ENCODE peak calls at places on chromosome 10, in five cellular contexts. T is nephron progenitor cell, A is DMS79, N is T1000, L is iPS-NIHi11. Z is an unnamed sample.

GRCh38 chr10:86388119-86388704 is 21.6 kb upstream of the GRID1 start:
- DNase-seq in T (no peak), A (no peak), N (no peak), L (no peak), Z (peak; percentile 52)

GRCh38 chr10:25175527-25176420 is 973 bp downstream of the GPR158 start:
- DNase-seq in T (peak; percentile 61), A (peak; percentile 19), N (peak; percentile 12), L (peak; percentile 49), Z (peak; percentile 59)

GRCh38 chr10:21048086-21048485 is 151.0 kb upstream of the NEBL start:
- DNase-seq in T (no peak), A (no peak), N (no peak), L (no peak), Z (no peak)

GRCh38 chr10:132899054-132899750 is 43.2 kb downstream of the CFAP46 start:
- DNase-seq in T (no peak), A (no peak), N (no peak), L (no peak), Z (no peak)

GRCh38 chr10:44512345-44513095 is 127.6 kb upstream of the CXCL12 start:
- DNase-seq in T (no peak), A (no peak), N (no peak), L (no peak), Z (no peak)

GRCh38 chr10:71666607-71667373 is 52.8 kb downstream of the C10orf105 start:
- DNase-seq in T (peak; percentile 66), A (no peak), N (no peak), L (peak; percentile 60), Z (no peak)

GRCh38 chr10:24469993-24470392 is 253.7 kb downstream of the ARHGAP21 start:
- DNase-seq in T (no peak), A (peak; percentile 3), N (no peak), L (no peak), Z (no peak)

GRCh38 chr10:63133787-63134557 is 844 bp downstream of the NRBF2 start:
- DNase-seq in T (no peak), A (no peak), N (no peak), L (no peak), Z (no peak)

GRCh38 chr10:109773818-109774440 is 149.4 kb downstream of the XPNPEP1 start:
- DNase-seq in T (no peak), A (no peak), N (no peak), L (peak; percentile 50), Z (no peak)

GRCh38 chr10:74982634-74982982 is 128.8 kb upstream of the SAMD8 start:
- DNase-seq in T (no peak), A (no peak), N (no peak), L (no peak), Z (no peak)

GRCh38 chr10:119393019-119393418 is 149.5 kb downstream of the RGS10 start:
- DNase-seq in T (no peak), A (no peak), N (no peak), L (no peak), Z (no peak)

GRCh38 chr10:92480422-92480821 is 93.5 kb downstream of the IDE start:
- DNase-seq in T (no peak), A (no peak), N (no peak), L (no peak), Z (no peak)

GRCh38 chr10:19785366-19785765 is 30.9 kb upstream of the PLXDC2 start:
- DNase-seq in T (no peak), A (no peak), N (no peak), L (no peak), Z (no peak)

GRCh38 chr10:132488231-132488821 is 49.3 kb upstream of the INPP5A start:
- DNase-seq in T (no peak), A (no peak), N (no peak), L (no peak), Z (no peak)

GRCh38 chr10:133001114-133001513 is 58.7 kb upstream of the CFAP46 start:
- DNase-seq in T (no peak), A (no peak), N (no peak), L (no peak), Z (no peak)

GRCh38 chr10:61378865-61379264 is 74.3 kb downstream of the TMEM26 start:
- DNase-seq in T (no peak), A (no peak), N (no peak), L (no peak), Z (no peak)